ENCODE peak calls at places on chromosome 19, in six cellular contexts. One of them, this sample, is unnamed.

GRCh38 chr19:6278740-6279619 is 795 bp downstream of the MLLT1 start:
- DNase-seq in GM06990: no peak
- DNase-seq in lower leg skin: no peak
- DNase-seq in cardiac muscle cell: no peak
- DNase-seq in A549: no peak
- DNase-seq in vagina: no peak
- DNase-seq in this sample: no peak

GRCh38 chr19:40365613-40366401 is 17.3 kb downstream of the PLD3 start:
- DNase-seq in cardiac muscle cell: peak
- DNase-seq in lower leg skin: peak
- DNase-seq in A549: peak
- DNase-seq in vagina: no peak
- DNase-seq in GM06990: peak
- DNase-seq in this sample: no peak

GRCh38 chr19:39814595-39814994 is 19.4 kb downstream of the DYRK1B start:
- DNase-seq in cardiac muscle cell: no peak
- DNase-seq in GM06990: no peak
- DNase-seq in lower leg skin: no peak
- DNase-seq in vagina: no peak
- DNase-seq in A549: no peak
- DNase-seq in this sample: no peak

GRCh38 chr19:34393629-34394028 is 10.6 kb upstream of the PDCD2L start:
- DNase-seq in GM06990: no peak
- DNase-seq in lower leg skin: no peak
- DNase-seq in vagina: no peak
- DNase-seq in A549: no peak
- DNase-seq in cardiac muscle cell: no peak
- DNase-seq in this sample: no peak

GRCh38 chr19:15180451-15181390 is 20.1 kb downstream of the NOTCH3 start:
- DNase-seq in GM06990: no peak
- DNase-seq in A549: no peak
- DNase-seq in cardiac muscle cell: no peak
- DNase-seq in vagina: no peak
- DNase-seq in lower leg skin: no peak
- DNase-seq in this sample: no peak

GRCh38 chr19:52691215-52691610 is 43.6 kb downstream of the ZNF611 start:
- DNase-seq in GM06990: no peak
- DNase-seq in lower leg skin: no peak
- DNase-seq in cardiac muscle cell: no peak
- DNase-seq in vagina: no peak
- DNase-seq in A549: no peak
- DNase-seq in this sample: no peak

GRCh38 chr19:41264581-41265375 is 606 bp downstream of the HNRNPUL1 start:
- DNase-seq in GM06990: peak
- DNase-seq in lower leg skin: peak
- DNase-seq in vagina: no peak
- DNase-seq in cardiac muscle cell: peak
- DNase-seq in A549: peak
- DNase-seq in this sample: no peak

GRCh38 chr19:31289976-31290375 is 59.3 kb downstream of the TSHZ3 start:
- DNase-seq in lower leg skin: no peak
- DNase-seq in cardiac muscle cell: no peak
- DNase-seq in GM06990: no peak
- DNase-seq in A549: no peak
- DNase-seq in vagina: no peak
- DNase-seq in this sample: no peak

GRCh38 chr19:13121551-13122274 is 3.6 kb downstream of the NACC1 start:
- DNase-seq in vagina: no peak
- DNase-seq in lower leg skin: no peak
- DNase-seq in GM06990: no peak
- DNase-seq in cardiac muscle cell: no peak
- DNase-seq in A549: no peak
- DNase-seq in this sample: no peak

GRCh38 chr19:16160943-16161560 is 12.3 kb downstream of the CIB3 start:
- DNase-seq in A549: peak
- DNase-seq in vagina: no peak
- DNase-seq in lower leg skin: no peak
- DNase-seq in cardiac muscle cell: peak
- DNase-seq in GM06990: no peak
- DNase-seq in this sample: peak

GRCh38 chr19:12828494-12828893 is 5.9 kb downstream of the RTBDN start:
- DNase-seq in vagina: no peak
- DNase-seq in lower leg skin: no peak
- DNase-seq in A549: no peak
- DNase-seq in cardiac muscle cell: peak
- DNase-seq in GM06990: no peak
- DNase-seq in this sample: no peak

GRCh38 chr19:16654621-16655020 is 5.3 kb downstream of the SMIM7 start:
- DNase-seq in A549: no peak
- DNase-seq in cardiac muscle cell: peak
- DNase-seq in lower leg skin: no peak
- DNase-seq in GM06990: no peak
- DNase-seq in vagina: no peak
- DNase-seq in this sample: no peak

GRCh38 chr19:58516246-58516836 is 3.3 kb downstream of the ZBTB45 start:
- DNase-seq in cardiac muscle cell: no peak
- DNase-seq in lower leg skin: no peak
- DNase-seq in GM06990: no peak
- DNase-seq in vagina: no peak
- DNase-seq in A549: no peak
- DNase-seq in this sample: no peak

GRCh38 chr19:23351806-23352205 is 43.5 kb downstream of the ZNF91 start:
- DNase-seq in lower leg skin: no peak
- DNase-seq in vagina: no peak
- DNase-seq in GM06990: no peak
- DNase-seq in A549: no peak
- DNase-seq in cardiac muscle cell: no peak
- DNase-seq in this sample: no peak

GRCh38 chr19:5130371-5131030 is 161.6 kb downstream of the KDM4B start:
- DNase-seq in GM06990: peak
- DNase-seq in lower leg skin: no peak
- DNase-seq in vagina: no peak
- DNase-seq in A549: no peak
- DNase-seq in cardiac muscle cell: no peak
- DNase-seq in this sample: no peak

GRCh38 chr19:39411006-39411831 is 1.2 kb upstream of the PLEKHG2 start:
- DNase-seq in A549: peak
- DNase-seq in cardiac muscle cell: peak
- DNase-seq in lower leg skin: peak
- DNase-seq in GM06990: peak
- DNase-seq in vagina: no peak
- DNase-seq in this sample: no peak

GRCh38 chr19:30219682-30220081 is 152.5 kb upstream of the ZNF536 start:
- DNase-seq in cardiac muscle cell: no peak
- DNase-seq in A549: no peak
- DNase-seq in vagina: no peak
- DNase-seq in GM06990: no peak
- DNase-seq in lower leg skin: no peak
- DNase-seq in this sample: no peak

GRCh38 chr19:49689133-49690072 is at the start of gene ADM5:
- DNase-seq in GM06990: no peak
- DNase-seq in cardiac muscle cell: peak
- DNase-seq in vagina: no peak
- DNase-seq in lower leg skin: no peak
- DNase-seq in A549: no peak
- DNase-seq in this sample: no peak

GRCh38 chr19:32676895-32677359 is 1.3 kb downstream of the RGS9BP start:
- DNase-seq in cardiac muscle cell: no peak
- DNase-seq in lower leg skin: no peak
- DNase-seq in GM06990: no peak
- DNase-seq in vagina: no peak
- DNase-seq in A549: no peak
- DNase-seq in this sample: no peak
- H3K4me3 ChIP-seq in cardiac muscle cell: no peak
- H3K4me3 ChIP-seq in lower leg skin: no peak
- H3K4me3 ChIP-seq in GM06990: no peak
- H3K4me3 ChIP-seq in vagina: peak
- H3K4me3 ChIP-seq in A549: peak
- H3K4me3 ChIP-seq in this sample: no peak

DNA sequence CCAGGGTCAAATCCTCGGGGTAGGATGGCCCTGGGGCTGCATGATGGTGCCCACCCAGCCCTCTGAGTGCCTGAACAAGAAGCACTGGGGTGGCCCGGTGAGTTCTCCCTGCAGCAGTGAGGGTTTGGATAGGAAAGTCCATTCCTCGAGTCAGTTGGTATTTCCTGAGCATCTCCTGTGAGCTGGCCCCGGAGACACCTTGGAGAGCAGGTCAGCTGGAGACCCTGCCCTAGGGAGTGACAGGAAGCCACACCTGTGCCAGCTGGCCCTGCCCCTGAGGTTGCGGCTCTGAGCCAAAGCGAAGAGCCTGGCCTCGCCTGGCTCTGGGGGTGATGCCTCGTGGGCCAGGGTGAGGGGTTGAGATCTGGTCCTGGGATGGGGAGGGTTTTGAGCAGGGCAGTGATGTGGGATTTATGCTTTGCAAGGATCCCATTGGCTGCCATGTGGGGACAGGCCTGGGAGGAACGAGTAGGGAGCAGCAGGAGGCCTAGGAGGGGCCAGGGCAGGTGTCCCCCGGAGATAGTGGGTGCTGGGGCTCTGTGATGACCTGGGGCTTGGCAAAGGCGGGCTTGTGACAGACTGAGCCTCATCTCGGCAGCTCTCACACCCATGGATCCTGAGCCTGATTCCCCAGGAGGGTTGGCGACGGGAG is 16.0 kb downstream of the CRTC1 start:
- DNase-seq in lower leg skin: no peak
- DNase-seq in cardiac muscle cell: no peak
- DNase-seq in A549: no peak
- DNase-seq in GM06990: no peak
- DNase-seq in vagina: no peak
- DNase-seq in this sample: no peak
- H3K4me3 ChIP-seq in lower leg skin: no peak
- H3K4me3 ChIP-seq in cardiac muscle cell: no peak
- H3K4me3 ChIP-seq in A549: no peak
- H3K4me3 ChIP-seq in GM06990: no peak
- H3K4me3 ChIP-seq in vagina: no peak
- H3K4me3 ChIP-seq in this sample: no peak

GRCh38 chr19:55147408-55148251 is 1.4 kb downstream of the TNNT1 start:
- DNase-seq in A549: peak
- DNase-seq in lower leg skin: no peak
- DNase-seq in cardiac muscle cell: no peak
- DNase-seq in vagina: no peak
- DNase-seq in GM06990: no peak
- DNase-seq in this sample: no peak
- H3K4me3 ChIP-seq in A549: peak
- H3K4me3 ChIP-seq in lower leg skin: no peak
- H3K4me3 ChIP-seq in cardiac muscle cell: no peak
- H3K4me3 ChIP-seq in vagina: no peak
- H3K4me3 ChIP-seq in GM06990: no peak
- H3K4me3 ChIP-seq in this sample: no peak

GRCh38 chr19:55546822-55547614 is 1.7 kb upstream of the SBK3 start:
- DNase-seq in GM06990: no peak
- DNase-seq in vagina: no peak
- DNase-seq in lower leg skin: peak
- DNase-seq in cardiac muscle cell: peak
- DNase-seq in A549: peak
- DNase-seq in this sample: peak

GRCh38 chr19:55552620-55553019 is 7.3 kb upstream of the SBK3 start:
- DNase-seq in vagina: no peak
- DNase-seq in GM06990: no peak
- DNase-seq in A549: no peak
- DNase-seq in lower leg skin: no peak
- DNase-seq in cardiac muscle cell: peak
- DNase-seq in this sample: peak

GRCh38 chr19:55550321-55550650 is 4.9 kb upstream of the SBK3 start:
- DNase-seq in GM06990: no peak
- DNase-seq in vagina: no peak
- DNase-seq in lower leg skin: no peak
- DNase-seq in A549: no peak
- DNase-seq in cardiac muscle cell: no peak
- DNase-seq in this sample: no peak

GRCh38 chr19:55552206-55552605 is 6.9 kb upstream of the SBK3 start:
- DNase-seq in lower leg skin: no peak
- DNase-seq in GM06990: no peak
- DNase-seq in vagina: no peak
- DNase-seq in cardiac muscle cell: no peak
- DNase-seq in A549: no peak
- DNase-seq in this sample: no peak

GRCh38 chr19:55549500-55550320 is 4.4 kb upstream of the SBK3 start:
- DNase-seq in cardiac muscle cell: peak
- DNase-seq in vagina: no peak
- DNase-seq in GM06990: no peak
- DNase-seq in lower leg skin: no peak
- DNase-seq in A549: peak
- DNase-seq in this sample: peak
- H3K4me3 ChIP-seq in cardiac muscle cell: no peak
- H3K4me3 ChIP-seq in vagina: no peak
- H3K4me3 ChIP-seq in GM06990: no peak
- H3K4me3 ChIP-seq in lower leg skin: no peak
- H3K4me3 ChIP-seq in A549: peak
- H3K4me3 ChIP-seq in this sample: peak

GRCh38 chr19:4077800-4078683 is 11.3 kb upstream of the ZBTB7A start:
- DNase-seq in GM06990: peak
- DNase-seq in vagina: no peak
- DNase-seq in A549: no peak
- DNase-seq in lower leg skin: no peak
- DNase-seq in cardiac muscle cell: peak
- DNase-seq in this sample: no peak
- H3K4me3 ChIP-seq in GM06990: peak
- H3K4me3 ChIP-seq in vagina: peak
- H3K4me3 ChIP-seq in A549: no peak
- H3K4me3 ChIP-seq in lower leg skin: peak
- H3K4me3 ChIP-seq in cardiac muscle cell: no peak
- H3K4me3 ChIP-seq in this sample: peak

DNA sequence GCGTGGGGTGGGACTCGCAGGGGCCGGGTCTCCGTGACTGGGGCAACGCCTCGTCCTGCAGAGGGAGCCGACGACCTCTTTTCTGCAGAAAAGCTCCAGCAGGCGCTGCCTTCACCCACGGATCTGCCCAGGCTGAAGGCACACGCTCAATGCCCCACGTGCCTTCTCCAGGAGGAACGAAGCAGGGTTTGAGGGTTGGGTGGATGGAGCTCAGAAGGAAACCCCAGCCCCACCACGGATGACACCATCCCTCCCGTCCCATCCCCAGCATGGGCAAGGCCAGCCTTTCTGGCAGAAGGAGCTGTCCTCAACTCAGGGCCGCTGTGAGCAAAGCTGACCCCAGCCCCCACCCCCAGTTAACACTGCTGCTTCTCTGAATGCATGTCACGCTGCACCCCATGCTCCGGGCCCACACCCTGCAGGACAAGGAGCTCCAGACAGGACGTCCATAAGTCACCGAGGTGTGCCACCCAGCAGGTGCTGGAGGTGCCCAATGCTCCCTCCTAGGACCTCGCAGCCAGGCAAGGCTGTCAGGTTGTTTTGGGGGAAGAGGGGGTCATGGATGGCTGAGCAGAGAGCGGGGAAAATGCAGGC is 7.4 kb downstream of the C19orf25 start:
- DNase-seq in GM06990: peak
- DNase-seq in lower leg skin: no peak
- DNase-seq in A549: no peak
- DNase-seq in cardiac muscle cell: no peak
- DNase-seq in vagina: no peak
- DNase-seq in this sample: no peak
- H3K4me3 ChIP-seq in GM06990: no peak
- H3K4me3 ChIP-seq in lower leg skin: no peak
- H3K4me3 ChIP-seq in A549: no peak
- H3K4me3 ChIP-seq in cardiac muscle cell: no peak
- H3K4me3 ChIP-seq in vagina: no peak
- H3K4me3 ChIP-seq in this sample: no peak

GRCh38 chr19:7565332-7565731 is 29.8 kb downstream of the PNPLA6 start:
- DNase-seq in cardiac muscle cell: no peak
- DNase-seq in lower leg skin: no peak
- DNase-seq in GM06990: no peak
- DNase-seq in vagina: no peak
- DNase-seq in A549: no peak
- DNase-seq in this sample: no peak
- H3K4me3 ChIP-seq in cardiac muscle cell: no peak
- H3K4me3 ChIP-seq in lower leg skin: no peak
- H3K4me3 ChIP-seq in GM06990: no peak
- H3K4me3 ChIP-seq in vagina: no peak
- H3K4me3 ChIP-seq in A549: no peak
- H3K4me3 ChIP-seq in this sample: no peak

This sample was measured in AG09309.